ENCODE peak calls at places on chromosomes 11 and 22, in four cellular contexts. C is cardiac fibroblast; N is right atrium auricular region; B is CD8-positive, alpha-beta T cell. O is an unnamed sample.

GRCh38 chr11:44943118-44943517 is 7.6 kb downstream of the TP53I11 start:
- DNase-seq in C (no peak), N (no peak), B (no peak), O (no peak)

GRCh38 chr11:95148938-95149337 is 59.3 kb downstream of the ENDOD1 start:
- DNase-seq in B (no peak), C (no peak), N (no peak), O (no peak)

GRCh38 chr11:35516361-35516760 is 9.1 kb downstream of the PAMR1 start:
- DNase-seq in C (no peak), N (no peak), B (no peak), O (peak)

GRCh38 chr11:128759597-128759996 is 65.7 kb downstream of the FLI1 start:
- DNase-seq in N (no peak), C (peak), B (no peak), O (peak)

GRCh38 chr11:110471315-110471714 is 41.6 kb downstream of the FDX1 start:
- DNase-seq in N (no peak), C (peak), B (no peak), O (no peak)

GRCh38 chr22:30602049-30602448 is 4.9 kb upstream of the TCN2 start:
- DNase-seq in C (peak), B (no peak), N (no peak), O (peak)

GRCh38 chr11:13993096-13993760 is 30.7 kb downstream of the SPON1 start:
- DNase-seq in B (no peak), C (no peak), N (no peak), O (no peak)

GRCh38 chr22:42399315-42400271 is 32.6 kb downstream of the NFAM1 start:
- DNase-seq in N (no peak), B (no peak), C (no peak), O (peak)

GRCh38 chr11:57406337-57406904 is 16.0 kb upstream of the PRG2 start:
- DNase-seq in C (peak), N (no peak), B (no peak), O (no peak)

GRCh38 chr11:8097926-8098325 is 16.9 kb downstream of the TUB start:
- DNase-seq in C (no peak), N (no peak), B (no peak), O (no peak)

GRCh38 chr11:103234974-103235373 is 125.7 kb downstream of the DYNC2H1 start:
- DNase-seq in C (peak), N (no peak), B (no peak), O (peak)

GRCh38 chr11:73538381-73538872 is 59.5 kb downstream of the FAM168A start:
- DNase-seq in N (no peak), C (no peak), B (no peak), O (no peak)

GRCh38 chr11:125591659-125592304 is 870 bp upstream of the STT3A start:
- DNase-seq in N (no peak), B (peak), C (peak), O (peak)

GRCh38 chr22:39710380-39711117 is 140.0 kb downstream of the CACNA1I start:
- DNase-seq in C (no peak), N (no peak), B (no peak), O (no peak)

GRCh38 chr11:8288166-8288772 is 24.6 kb upstream of the LMO1 start:
- DNase-seq in N (peak), B (no peak), C (no peak), O (peak)

GRCh38 chr22:34950480-34950879 is 115.5 kb upstream of the ISX start:
- DNase-seq in N (no peak), C (no peak), B (no peak), O (no peak)

GRCh38 chr11:65854871-65855837 is 2.8 kb downstream of the CFL1 start:
- DNase-seq in B (no peak), N (no peak), C (no peak), O (no peak)
- H3K4me3 ChIP-seq in B (no peak), N (no peak), C (no peak), O (no peak)

DNA sequence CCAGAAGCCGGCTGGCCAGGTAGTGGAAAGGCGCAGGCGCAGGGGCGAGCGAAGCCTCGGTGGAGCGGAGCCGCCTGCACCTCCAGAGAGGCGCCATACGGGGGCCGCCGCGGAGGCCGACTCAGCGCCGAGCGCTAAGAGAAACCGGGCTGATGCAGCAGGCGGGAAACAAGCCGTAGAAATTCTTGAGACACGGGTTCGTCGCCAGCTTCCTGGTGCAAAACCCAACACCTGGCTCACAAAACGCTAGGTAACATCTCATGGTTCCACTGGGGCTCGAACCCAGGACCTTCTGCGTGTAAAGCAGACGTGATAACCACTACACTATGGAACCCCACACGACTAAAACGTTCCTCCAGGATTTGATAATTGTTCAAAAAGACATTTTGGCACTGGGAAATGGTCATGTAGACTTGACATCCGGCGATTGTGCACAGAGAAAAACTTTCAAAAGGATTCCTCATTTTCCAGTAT is 39.1 kb downstream of the OR4D9 start:
- DNase-seq in B (peak), N (peak), C (peak), O (peak)
- TF ChIP-seq CTCF in B (no peak), N (peak), C (peak), O (peak)

GRCh38 chr11:86303257-86303656 is 1.2 kb downstream of the HIKESHI start:
- DNase-seq in N (no peak), C (no peak), B (no peak), O (no peak)
- H3K4me3 ChIP-seq in N (peak), C (peak), B (peak), O (peak)

DNA sequence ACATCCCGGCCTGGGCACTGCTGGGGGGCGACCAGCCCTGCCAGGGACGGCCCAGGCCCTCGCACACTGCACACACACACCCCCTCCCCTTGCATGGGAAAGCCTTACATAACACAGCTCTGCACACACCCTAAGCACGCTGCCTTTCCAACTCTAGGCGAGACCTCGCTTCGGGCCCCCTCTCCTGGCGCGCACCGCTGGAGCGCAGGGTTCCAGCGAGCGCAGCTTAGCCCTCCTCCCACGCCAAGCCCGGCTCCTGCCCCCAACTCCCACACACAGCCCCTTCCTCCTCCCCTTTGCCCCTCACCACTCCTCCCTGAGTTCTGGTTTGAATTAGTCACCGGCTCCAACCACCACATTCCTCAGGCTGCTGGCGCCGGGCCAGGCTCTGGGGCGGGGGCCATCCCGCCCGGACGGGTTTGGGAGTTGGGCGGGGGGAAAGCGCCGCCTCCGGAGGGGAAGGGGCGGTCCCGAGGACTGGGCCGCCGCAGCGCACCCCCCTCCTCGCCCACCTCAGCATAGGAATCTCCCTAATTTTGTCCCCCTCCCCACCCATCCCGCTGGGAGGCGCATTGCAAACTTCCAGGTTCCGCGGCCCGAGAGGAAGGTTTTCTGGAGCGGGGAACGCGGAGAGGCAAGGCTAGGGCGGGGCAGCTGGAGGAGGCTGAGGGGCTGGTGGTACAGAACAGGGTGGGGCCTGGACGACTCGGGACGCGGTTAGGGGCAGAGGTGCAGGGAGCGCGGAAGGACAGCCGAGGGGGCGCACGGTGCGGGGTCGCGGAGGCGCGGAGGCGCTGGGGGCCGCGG is 966 bp downstream of the AHNAK start:
- DNase-seq in B (peak), C (peak), N (peak), O (peak)
- TF ChIP-seq CTCF in B (no peak), C (no peak), N (peak), O (peak)